ENCODE peak calls at places on chromosome 13, in seven cellular contexts. F is breast epithelium, D is AG10803, X is dorsolateral prefrontal cortex, K is Karpas-422, G is choroid plexus epithelial cell, M is K562. I is an unnamed sample.

GRCh38 chr13:104984296-104984818 is 1551.1 kb downstream of the EFNB2 start:
- DNase-seq in X (peak), D (no peak), M (no peak), F (no peak), K (no peak), G (peak), I (no peak)

GRCh38 chr13:43939149-43939548 is 59.4 kb downstream of the LACC1 start:
- DNase-seq in M (no peak), K (no peak), F (no peak), G (no peak), D (no peak), X (no peak), I (no peak)

GRCh38 chr13:83184150-83184475 is 698.2 kb downstream of the SLITRK1 start:
- DNase-seq in M (no peak), F (no peak), X (no peak), D (no peak), K (no peak), G (no peak), I (no peak)

GRCh38 chr13:35793823-35794222 is 317.3 kb upstream of the MAB21L1 start:
- DNase-seq in F (no peak), X (no peak), K (no peak), D (peak), M (no peak), G (no peak), I (no peak)

GRCh38 chr13:45690636-45691035 is 11.5 kb upstream of the CBY2 start:
- DNase-seq in K (no peak), X (no peak), F (no peak), M (no peak), G (no peak), D (no peak), I (no peak)

GRCh38 chr13:106376411-106377112 is 158.9 kb downstream of the EFNB2 start:
- DNase-seq in M (no peak), X (peak), D (peak), G (peak), K (no peak), F (no peak), I (no peak)

GRCh38 chr13:45623516-45624090 is 8.1 kb upstream of the ERICH6B start:
- DNase-seq in M (peak), K (peak), G (peak), F (no peak), D (peak), X (no peak), I (peak)

GRCh38 chr13:73429691-73430090 is 370.9 kb downstream of the KLF5 start:
- DNase-seq in X (no peak), F (no peak), D (no peak), M (no peak), K (no peak), G (peak), I (no peak)

GRCh38 chr13:33872005-33872351 is 54.0 kb downstream of the RFC3 start:
- DNase-seq in G (no peak), F (no peak), X (no peak), D (no peak), K (no peak), M (no peak), I (no peak)

GRCh38 chr13:91406619-91407018 is 8.2 kb downstream of the GPC5 start:
- DNase-seq in K (peak), X (no peak), M (peak), F (no peak), D (peak), G (peak), I (peak)

GRCh38 chr13:19090495-19090894 is 91.1 kb downstream of the TUBA3C start:
- DNase-seq in G (no peak), X (no peak), D (no peak), K (no peak), F (no peak), M (no peak), I (no peak)

GRCh38 chr13:95385373-95385772 is 84.1 kb upstream of the ABCC4 start:
- DNase-seq in X (no peak), M (no peak), K (no peak), G (no peak), F (no peak), D (no peak), I (no peak)

DNA sequence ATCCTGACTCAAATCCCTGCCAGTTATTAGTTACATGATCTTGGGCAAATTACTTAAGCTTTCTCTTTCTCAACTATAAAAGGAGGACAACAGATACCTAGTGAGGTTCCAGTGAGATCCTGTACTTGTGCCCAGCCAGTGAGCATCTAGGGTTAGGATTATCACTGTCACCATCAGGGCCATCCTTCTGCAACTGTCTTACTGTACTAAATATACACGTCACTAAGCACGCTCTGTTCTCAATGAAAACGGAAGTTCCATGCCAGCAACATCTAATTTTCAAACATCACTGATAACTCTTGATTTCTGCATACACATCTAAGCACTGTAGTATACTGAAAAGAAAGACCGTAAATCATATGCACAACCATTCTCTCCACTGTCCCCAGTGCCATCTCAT is 70.0 kb downstream of the FOXO1 start:
- DNase-seq in F (no peak), X (no peak), D (no peak), G (no peak), K (peak), M (no peak), I (no peak)
- H3K4me3 ChIP-seq in F (no peak), X (no peak), D (no peak), G (no peak), K (peak), M (no peak), I (no peak)

GRCh38 chr13:48490241-48490640 is 42.6 kb downstream of the RCBTB2 start:
- DNase-seq in M (no peak), X (no peak), K (peak), F (no peak), D (no peak), G (no peak), I (no peak)

GRCh38 chr13:48489666-48490065 is 43.2 kb downstream of the RCBTB2 start:
- DNase-seq in F (no peak), X (no peak), G (no peak), K (peak), M (no peak), D (no peak), I (no peak)

GRCh38 chr13:48493076-48493765 is 39.7 kb downstream of the RCBTB2 start:
- DNase-seq in D (peak), F (no peak), G (no peak), X (no peak), M (no peak), K (peak), I (no peak)

GRCh38 chr13:48492123-48493075 is 40.5 kb downstream of the RCBTB2 start:
- DNase-seq in G (no peak), F (peak), M (no peak), D (peak), X (peak), K (peak), I (no peak)

DNA sequence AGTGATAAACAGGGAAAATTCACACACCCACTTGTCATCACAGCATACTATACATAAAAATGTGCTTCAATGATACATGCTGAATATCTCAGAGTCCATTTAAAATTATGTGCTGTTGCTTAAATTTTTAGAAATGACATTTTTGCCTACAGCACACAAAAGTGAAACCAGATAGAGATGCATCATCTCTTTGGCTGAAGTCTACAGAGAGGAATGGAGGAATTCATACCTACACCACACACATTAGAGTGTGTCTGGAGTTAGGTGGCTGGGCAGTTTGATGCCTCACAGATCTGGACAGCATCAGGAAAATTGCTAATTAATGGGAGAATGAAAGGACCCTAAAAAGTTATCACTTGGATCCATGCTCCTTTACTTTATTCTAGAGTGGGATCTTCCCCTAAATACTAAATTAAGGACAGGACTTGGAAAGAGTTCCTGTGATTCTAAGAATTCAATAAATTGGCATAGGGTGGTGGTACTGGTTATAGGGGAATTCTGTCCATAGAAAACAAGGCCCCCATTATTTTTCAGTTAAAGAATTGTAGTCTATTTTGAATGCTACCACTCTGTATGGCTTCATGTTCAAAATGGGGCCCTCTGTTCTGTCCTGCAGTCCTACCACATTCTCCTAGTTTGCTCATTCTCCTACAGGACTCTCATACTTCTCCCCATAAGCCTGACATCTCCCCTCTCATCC is 41.3 kb downstream of the RCBTB2 start:
- DNase-seq in D (peak), M (no peak), K (peak), X (no peak), G (peak), F (no peak), I (no peak)
- H3K4me3 ChIP-seq in D (no peak), M (no peak), K (peak), X (peak), G (no peak), F (peak), I (no peak)

GRCh38 chr13:78600317-78600899 is 2.9 kb downstream of the POU4F1 start:
- DNase-seq in M (no peak), D (no peak), X (no peak), F (no peak), G (no peak), K (no peak), I (peak)
- H3K4me3 ChIP-seq in M (no peak), D (no peak), X (no peak), F (no peak), G (no peak), K (no peak), I (no peak)

DNA sequence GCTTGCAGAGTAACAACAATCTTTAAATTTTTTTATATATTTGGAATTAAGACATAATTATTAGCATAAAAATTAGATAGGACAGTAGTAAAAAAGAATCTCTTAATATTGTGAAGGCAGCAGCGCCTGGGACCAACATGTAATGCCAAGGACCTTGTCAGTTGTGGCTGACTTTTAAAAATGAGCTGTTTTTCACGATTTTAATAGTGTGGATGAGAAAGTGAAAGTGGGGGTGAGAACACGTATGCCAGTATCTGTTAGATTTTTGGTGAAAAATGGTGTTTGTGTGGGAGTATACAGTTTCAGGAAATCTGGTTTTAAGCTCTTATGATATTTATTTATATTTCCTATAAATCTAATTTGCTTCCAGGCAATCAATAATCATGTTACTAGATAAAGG is 125.2 kb downstream of the LMO7 start:
- DNase-seq in G (peak), F (no peak), D (no peak), K (no peak), X (no peak), M (no peak), I (no peak)
- H3K4me3 ChIP-seq in G (peak), F (peak), D (peak), K (no peak), X (peak), M (no peak), I (no peak)

DNA sequence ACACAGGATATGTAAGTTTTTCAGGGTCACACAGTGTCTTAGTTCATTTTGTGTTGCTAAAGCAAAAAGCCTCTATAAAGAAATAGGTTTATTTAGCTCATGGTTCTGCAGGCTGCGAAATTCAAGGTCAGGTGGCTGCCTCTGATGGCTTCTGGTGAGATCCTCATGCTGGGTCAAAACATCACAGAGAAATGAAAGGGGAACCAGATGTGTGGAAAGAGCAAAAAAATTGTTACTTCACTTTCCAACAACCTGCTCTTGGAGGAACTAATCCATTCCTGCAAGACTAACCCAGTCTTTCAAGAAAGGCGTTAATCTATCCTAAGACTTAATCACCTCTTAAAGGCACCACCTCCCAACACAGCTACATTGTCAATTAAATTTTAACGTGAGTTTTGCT is 64.2 kb upstream of the UBL3 start:
- DNase-seq in M (no peak), F (no peak), K (no peak), G (no peak), X (no peak), D (no peak), I (no peak)
- H3K4me3 ChIP-seq in M (no peak), F (no peak), K (no peak), G (no peak), X (no peak), D (no peak), I (no peak)

GRCh38 chr13:64054306-64054705 is 2638.7 kb upstream of the PCDH20 start:
- DNase-seq in X (no peak), K (no peak), D (no peak), M (no peak), F (no peak), G (peak), I (no peak)

GRCh38 chr13:64052526-64052925 is 2636.9 kb upstream of the PCDH20 start:
- DNase-seq in X (no peak), D (no peak), G (no peak), F (no peak), M (peak), K (peak), I (no peak)

DNA sequence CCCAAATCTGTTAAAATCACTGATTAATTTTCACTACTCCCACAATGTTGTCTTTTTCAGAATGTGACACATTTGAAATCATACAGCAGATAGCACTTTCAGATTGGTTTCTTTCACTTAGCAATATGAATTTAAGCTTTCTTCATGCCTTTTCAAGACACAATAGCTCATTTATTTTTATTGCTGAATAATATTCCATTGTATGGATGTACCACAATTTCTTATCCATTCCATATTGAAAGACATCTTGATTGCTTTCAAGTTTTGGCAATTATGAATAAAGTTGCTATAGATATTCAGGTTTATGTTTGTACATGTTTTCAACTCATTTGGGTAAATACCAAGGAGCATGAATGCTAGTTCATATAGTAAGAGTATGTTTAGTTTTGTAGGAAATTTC is 2635.6 kb upstream of the PCDH20 start:
- DNase-seq in X (no peak), G (no peak), D (no peak), K (no peak), F (no peak), M (no peak), I (no peak)
- H3K4me3 ChIP-seq in X (no peak), G (no peak), D (no peak), K (no peak), F (no peak), M (no peak), I (no peak)

GRCh38 chr13:51805925-51806324 is 2.0 kb upstream of the DHRS12 start:
- DNase-seq in M (no peak), F (no peak), G (no peak), K (no peak), D (no peak), X (no peak), I (no peak)

GRCh38 chr13:51806571-51806970 is 2.6 kb upstream of the DHRS12 start:
- DNase-seq in G (peak), M (no peak), K (peak), X (no peak), D (peak), F (no peak), I (no peak)

GRCh38 chr13:51804295-51805172 is 571 bp upstream of the DHRS12 start:
- DNase-seq in M (no peak), F (peak), D (no peak), G (no peak), X (peak), K (peak), I (no peak)

GRCh38 chr13:51803422-51804294 is at the start of gene DHRS12:
- DNase-seq in X (peak), F (peak), G (peak), M (peak), K (peak), D (peak), I (peak)

DNA sequence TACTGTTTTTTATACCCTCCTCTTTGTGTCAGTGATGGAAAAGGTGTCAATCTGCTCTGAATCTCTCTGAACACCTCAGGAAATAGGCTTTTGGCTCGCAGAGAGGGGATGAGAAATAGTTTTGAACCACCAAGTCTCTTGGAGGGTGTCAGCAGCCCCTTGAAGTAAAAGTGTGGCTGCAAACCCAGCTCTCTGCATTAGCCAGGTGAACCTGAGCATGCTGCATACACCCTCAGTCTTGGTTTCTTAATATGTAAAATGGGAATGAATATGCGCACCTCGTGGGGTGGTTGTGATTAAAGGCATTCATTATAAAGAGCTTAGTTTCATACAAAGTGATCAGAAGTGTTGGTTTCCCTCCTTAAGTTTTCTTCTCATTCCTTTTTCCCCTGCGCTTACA is 1.4 kb upstream of the DHRS12 start:
- DNase-seq in M (no peak), X (no peak), K (no peak), G (no peak), D (no peak), F (no peak), I (no peak)
- H3K4me3 ChIP-seq in M (no peak), X (peak), K (peak), G (no peak), D (no peak), F (peak), I (no peak)

DNA sequence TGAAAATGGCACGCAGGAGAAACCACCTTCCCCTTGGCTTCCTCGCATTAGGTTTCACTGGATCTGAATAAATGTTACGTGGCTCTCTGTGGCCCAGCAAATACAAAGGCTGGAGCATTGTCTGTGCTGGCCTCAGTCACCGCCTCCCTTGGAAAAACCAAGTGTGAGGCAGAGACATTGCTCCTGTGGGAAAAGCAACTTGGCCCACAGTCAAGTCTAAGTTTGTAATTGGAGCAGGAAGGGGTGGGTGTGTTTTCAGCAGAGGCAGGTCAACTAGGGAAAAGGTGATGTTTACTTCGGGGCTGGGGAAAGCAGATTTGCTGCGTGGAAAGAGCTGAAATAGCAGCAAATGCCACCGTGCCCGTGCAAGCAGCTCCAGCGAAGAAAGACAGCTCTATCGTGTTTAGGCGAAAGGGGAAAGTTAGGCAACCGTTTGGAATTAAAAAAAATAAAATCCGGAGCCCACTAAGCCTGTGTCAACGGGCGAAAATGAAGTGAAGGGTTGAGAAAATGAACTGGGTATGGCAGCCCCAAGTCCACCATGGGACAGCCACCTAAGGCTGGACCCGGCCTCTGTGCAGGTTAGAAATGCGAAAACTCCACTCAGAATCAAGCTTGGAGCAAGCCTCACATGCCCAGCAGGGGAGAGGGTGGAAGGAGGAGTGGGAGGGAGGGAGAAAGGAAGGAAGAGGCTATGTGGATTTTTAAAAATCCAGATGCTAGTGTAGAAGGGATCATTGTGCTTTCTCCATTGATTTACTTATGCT is 101.4 kb downstream of the IRS2 start:
- DNase-seq in X (no peak), G (peak), M (no peak), F (peak), K (no peak), D (no peak), I (no peak)
- H3K4me3 ChIP-seq in X (no peak), G (no peak), M (no peak), F (peak), K (no peak), D (no peak), I (no peak)

I was measured in neural progenitor cell.